ENCODE peak calls at places on chromosomes 2 and 18, in five cellular contexts. I is adipocyte, Q is tibial nerve, Z is adrenal gland, B is fibroblast of lung. T is an unnamed sample. For H3K9me3, H3K4me1 and H3K27me3, the result is how much of the 10 kb centered on the place peaks cover.

GRCh38 chr2:159936471-159936870 is 125.9 kb downstream of the PLA2R1 start:
- DNase-seq in I (no peak), Q (no peak), Z (no peak), B (no peak), T (no peak)

GRCh38 chr18:62436636-62437519 is 85.9 kb upstream of the ZCCHC2 start:
- DNase-seq in I (peak), Q (peak), Z (peak), B (peak), T (peak)

GRCh38 chr2:74168739-74169138 is 9.9 kb downstream of the MOB1A start:
- DNase-seq in I (no peak), Q (no peak), Z (no peak), B (no peak), T (no peak)

GRCh38 chr18:11860594-11861450 is 9.6 kb downstream of the CHMP1B start:
- DNase-seq in I (no peak), Q (no peak), Z (no peak), B (no peak), T (no peak)

GRCh38 chr2:207767461-207768167 is 2.1 kb downstream of the FZD5 start:
- DNase-seq in I (peak), Q (no peak), Z (peak), B (peak), T (no peak)

GRCh38 chr2:223494987-223495386 is 107.2 kb downstream of the SCG2 start:
- DNase-seq in I (no peak), Q (no peak), Z (no peak), B (peak), T (no peak)

GRCh38 chr2:32277363-32277673 is 386 bp upstream of the YIPF4 start:
- DNase-seq in I (no peak), Q (no peak), Z (no peak), B (no peak), T (no peak)

GRCh38 chr2:222576390-222577081 is 79.4 kb downstream of the FARSB start:
- DNase-seq in I (no peak), Q (no peak), Z (no peak), B (no peak), T (no peak)

GRCh38 chr2:38528008-38528442 is 74.7 kb downstream of the HNRNPLL start:
- DNase-seq in I (peak), Q (peak), Z (peak), B (peak), T (peak)

GRCh38 chr2:240510513-240511210 is 47.1 kb downstream of the ANKMY1 start:
- DNase-seq in I (no peak), Q (no peak), Z (no peak), B (no peak), T (no peak)

GRCh38 chr2:162965151-162965550 is 126.6 kb upstream of the KCNH7 start:
- DNase-seq in I (no peak), Q (no peak), Z (no peak), B (no peak), T (no peak)

GRCh38 chr2:16665746-16666452 is at the start of gene CYRIA:
- DNase-seq in I (peak), Q (no peak), Z (peak), B (peak), T (peak)

GRCh38 chr2:128028668-128029054 is 802 bp upstream of the SAP130 start:
- DNase-seq in I (no peak), Q (no peak), Z (no peak), B (no peak), T (no peak)

GRCh38 chr2:98356729-98357128 is 10.5 kb downstream of the CNGA3 start:
- DNase-seq in I (no peak), Q (no peak), Z (no peak), B (no peak), T (no peak)

GRCh38 chr2:85961754-85962153 is 73.0 kb upstream of the ST3GAL5 start:
- DNase-seq in I (no peak), Q (no peak), Z (no peak), B (no peak), T (no peak)

GRCh38 chr2:72893594-72894319 is 6.5 kb downstream of the SPR start:
- DNase-seq in I (peak), Q (no peak), Z (peak), B (peak), T (peak)

DNA sequence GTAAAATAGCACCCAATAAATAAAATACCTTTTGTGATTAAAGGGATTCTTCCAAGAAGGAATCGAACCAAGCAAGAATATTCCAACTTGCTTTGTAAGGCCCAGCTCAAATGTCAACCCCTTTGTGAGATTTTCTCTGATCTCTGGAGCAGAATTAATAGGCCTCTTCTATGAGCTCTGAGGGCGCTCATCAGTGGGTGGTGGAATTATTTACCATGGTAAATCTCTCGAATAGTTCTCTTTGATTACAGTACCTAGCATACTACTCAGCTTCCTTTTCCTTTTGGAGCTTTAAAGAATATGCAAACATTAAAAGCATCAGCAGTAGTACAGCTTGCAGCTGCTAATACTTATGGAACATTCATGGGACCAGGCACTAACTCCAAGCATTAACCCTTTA is 21.9 kb downstream of the ADD2 start:
- DNase-seq in I (no peak), Q (no peak), Z (no peak), B (peak), T (no peak)
- H3K9me3 ChIP-seq in I (under half), Q (under half), Z (under half), B (under half), T (under half)

DNA sequence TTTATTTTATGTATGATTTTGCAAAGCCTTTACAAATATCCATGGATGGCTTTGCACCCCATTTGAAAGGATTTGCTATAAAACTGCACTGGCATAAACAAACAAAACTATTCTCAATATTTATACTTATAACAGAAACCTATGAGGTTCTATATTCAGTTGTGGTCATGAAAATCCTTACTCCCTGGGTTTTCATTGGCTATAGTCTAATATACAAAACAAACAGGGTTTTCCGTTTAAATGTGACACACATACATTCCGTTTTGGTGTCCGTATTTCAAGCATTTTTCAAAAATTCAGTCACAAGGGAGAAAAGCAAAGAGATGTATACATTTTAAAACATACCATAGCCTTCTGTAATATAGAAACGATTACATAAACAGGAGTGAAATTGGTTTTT is 100.0 kb downstream of the TCF4 start:
- DNase-seq in I (no peak), Q (no peak), Z (no peak), B (no peak), T (no peak)
- H3K4me1 ChIP-seq in I (under half), Q (under half), Z (under half), B (under half), T (under half)

GRCh38 chr2:104863585-104864279 is 9.8 kb downstream of the POU3F3 start:
- DNase-seq in I (no peak), Q (no peak), Z (no peak), B (peak), T (no peak)
- H3K27me3 ChIP-seq in I (half or more), Q (under half), Z (half or more), B (under half), T (half or more)

GRCh38 chr18:72460210-72460680 is 83.9 kb downstream of the CBLN2 start:
- DNase-seq in I (peak), Q (no peak), Z (no peak), B (peak), T (no peak)
- H3K9me3 ChIP-seq in I (under half), Q (under half), Z (under half), B (under half), T (under half)

GRCh38 chr2:46722142-46722541 is 193.5 kb downstream of the MCFD2 start:
- DNase-seq in I (no peak), Q (no peak), Z (no peak), B (no peak), T (no peak)

GRCh38 chr2:46719499-46719898 is 196.1 kb downstream of the MCFD2 start:
- DNase-seq in I (peak), Q (no peak), Z (no peak), B (peak), T (no peak)

GRCh38 chr2:46720592-46721185 is 194.9 kb downstream of the MCFD2 start:
- DNase-seq in I (no peak), Q (no peak), Z (no peak), B (peak), T (no peak)

GRCh38 chr2:46724107-46724506 is 191.5 kb downstream of the MCFD2 start:
- DNase-seq in I (no peak), Q (no peak), Z (no peak), B (no peak), T (no peak)

DNA sequence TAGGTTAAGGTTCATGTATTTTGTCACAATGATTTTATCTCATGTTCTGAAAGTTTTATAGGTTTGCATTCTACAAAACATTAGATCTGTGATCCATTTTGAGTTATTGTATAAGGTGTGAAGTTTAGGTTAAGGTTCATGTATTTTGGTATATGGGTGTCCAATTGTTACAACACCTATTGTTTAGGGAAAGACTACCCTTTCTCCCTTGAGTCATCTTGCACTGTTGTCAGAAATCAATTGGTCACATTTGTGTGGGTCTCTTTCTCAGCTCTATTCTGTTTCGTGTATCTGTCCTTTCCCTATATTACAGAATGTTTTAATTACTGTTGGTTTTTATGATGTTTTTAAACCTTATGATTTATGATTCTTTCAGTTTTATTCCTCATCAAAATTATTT is 192.3 kb downstream of the MCFD2 start:
- DNase-seq in I (no peak), Q (no peak), Z (no peak), B (no peak), T (no peak)
- H3K4me1 ChIP-seq in I (half or more), Q (under half), Z (under half), B (under half), T (half or more)